ENCODE peak calls at places on chromosome 18, in ten cellular contexts. One of them, this sample, is unnamed.

GRCh38 chr18:32271649-32272324 is 81.9 kb downstream of the MEP1B start:
- DNase-seq in A172: peak; percentile 7
- DNase-seq in Calu3: peak; percentile 61
- DNase-seq in A549: peak; percentile 40
- DNase-seq in CD8-positive, alpha-beta memory T cell: no peak
- DNase-seq in iris pigment epithelial cell: peak; percentile 49
- DNase-seq in NCI-H510A treated with DMSO at 0.1 percent for 48 hours: peak; percentile 92
- DNase-seq in GM13976: peak; percentile 68
- DNase-seq in pulmonary artery endothelial cell: peak; percentile 10
- DNase-seq in activated gamma-delta T cell treated with Interleukin-2 at 50 U/mL for 16 hours: no peak
- DNase-seq in this sample: no peak

GRCh38 chr18:62289047-62289446 is 36.1 kb upstream of the TNFRSF11A start:
- DNase-seq in A172: no peak
- DNase-seq in Calu3: no peak
- DNase-seq in A549: no peak
- DNase-seq in CD8-positive, alpha-beta memory T cell: no peak
- DNase-seq in iris pigment epithelial cell: no peak
- DNase-seq in NCI-H510A treated with DMSO at 0.1 percent for 48 hours: no peak
- DNase-seq in GM13976: peak; percentile 31
- DNase-seq in pulmonary artery endothelial cell: no peak
- DNase-seq in activated gamma-delta T cell treated with Interleukin-2 at 50 U/mL for 16 hours: no peak
- DNase-seq in this sample: no peak

GRCh38 chr18:65567372-65567771 is 183.4 kb upstream of the CDH7 start:
- DNase-seq in A172: peak; percentile 1
- DNase-seq in Calu3: peak; percentile 19
- DNase-seq in A549: no peak
- DNase-seq in CD8-positive, alpha-beta memory T cell: no peak
- DNase-seq in iris pigment epithelial cell: peak; percentile 0
- DNase-seq in NCI-H510A treated with DMSO at 0.1 percent for 48 hours: peak; percentile 65
- DNase-seq in GM13976: no peak
- DNase-seq in pulmonary artery endothelial cell: no peak
- DNase-seq in activated gamma-delta T cell treated with Interleukin-2 at 50 U/mL for 16 hours: no peak
- DNase-seq in this sample: no peak

GRCh38 chr18:56639094-56639361 is 636 bp upstream of the TXNL1 start:
- DNase-seq in A172: no peak
- DNase-seq in Calu3: peak; percentile 9
- DNase-seq in A549: no peak
- DNase-seq in CD8-positive, alpha-beta memory T cell: no peak
- DNase-seq in iris pigment epithelial cell: no peak
- DNase-seq in NCI-H510A treated with DMSO at 0.1 percent for 48 hours: no peak
- DNase-seq in GM13976: no peak
- DNase-seq in pulmonary artery endothelial cell: no peak
- DNase-seq in activated gamma-delta T cell treated with Interleukin-2 at 50 U/mL for 16 hours: no peak
- DNase-seq in this sample: no peak

GRCh38 chr18:61589724-61590065 is 256.5 kb downstream of the CDH20 start:
- DNase-seq in A172: peak; percentile 33
- DNase-seq in Calu3: no peak
- DNase-seq in A549: no peak
- DNase-seq in CD8-positive, alpha-beta memory T cell: no peak
- DNase-seq in iris pigment epithelial cell: peak; percentile 71
- DNase-seq in NCI-H510A treated with DMSO at 0.1 percent for 48 hours: no peak
- DNase-seq in GM13976: no peak
- DNase-seq in pulmonary artery endothelial cell: peak; percentile 50
- DNase-seq in activated gamma-delta T cell treated with Interleukin-2 at 50 U/mL for 16 hours: no peak
- DNase-seq in this sample: no peak

GRCh38 chr18:7532942-7533341 is 34.2 kb upstream of the PTPRM start:
- DNase-seq in A172: no peak
- DNase-seq in Calu3: no peak
- DNase-seq in A549: no peak
- DNase-seq in CD8-positive, alpha-beta memory T cell: no peak
- DNase-seq in iris pigment epithelial cell: no peak
- DNase-seq in NCI-H510A treated with DMSO at 0.1 percent for 48 hours: no peak
- DNase-seq in GM13976: no peak
- DNase-seq in pulmonary artery endothelial cell: no peak
- DNase-seq in activated gamma-delta T cell treated with Interleukin-2 at 50 U/mL for 16 hours: no peak
- DNase-seq in this sample: no peak

GRCh38 chr18:48832961-48833700 is 117.6 kb downstream of the SMAD7 start:
- DNase-seq in A172: peak; percentile 96
- DNase-seq in Calu3: peak; percentile 73
- DNase-seq in A549: peak; percentile 19
- DNase-seq in CD8-positive, alpha-beta memory T cell: no peak
- DNase-seq in iris pigment epithelial cell: peak; percentile 50
- DNase-seq in NCI-H510A treated with DMSO at 0.1 percent for 48 hours: no peak
- DNase-seq in GM13976: no peak
- DNase-seq in pulmonary artery endothelial cell: no peak
- DNase-seq in activated gamma-delta T cell treated with Interleukin-2 at 50 U/mL for 16 hours: no peak
- DNase-seq in this sample: peak; percentile 31

GRCh38 chr18:33802955-33803354 is 224.9 kb downstream of the ASXL3 start:
- DNase-seq in A172: no peak
- DNase-seq in Calu3: peak; percentile 31
- DNase-seq in A549: no peak
- DNase-seq in CD8-positive, alpha-beta memory T cell: no peak
- DNase-seq in iris pigment epithelial cell: no peak
- DNase-seq in NCI-H510A treated with DMSO at 0.1 percent for 48 hours: peak; percentile 99
- DNase-seq in GM13976: no peak
- DNase-seq in pulmonary artery endothelial cell: no peak
- DNase-seq in activated gamma-delta T cell treated with Interleukin-2 at 50 U/mL for 16 hours: no peak
- DNase-seq in this sample: no peak

GRCh38 chr18:46070232-46070631 is 1.8 kb downstream of the PSTPIP2 start:
- DNase-seq in A172: no peak
- DNase-seq in Calu3: no peak
- DNase-seq in A549: no peak
- DNase-seq in CD8-positive, alpha-beta memory T cell: no peak
- DNase-seq in iris pigment epithelial cell: no peak
- DNase-seq in NCI-H510A treated with DMSO at 0.1 percent for 48 hours: no peak
- DNase-seq in GM13976: no peak
- DNase-seq in pulmonary artery endothelial cell: no peak
- DNase-seq in activated gamma-delta T cell treated with Interleukin-2 at 50 U/mL for 16 hours: no peak
- DNase-seq in this sample: no peak